ENCODE peak calls at places on chromosomes 4 and X, in seven cellular contexts. B is left colon; L is NCI-H1105 treated with DMSO at 0.1 percent for 48 hours; H is fibroblast of villous mesenchyme; E is natural killer cell treated with Interleukin-12 subunit alpha and Interleukin-12 subunit beta and Interleukin-15 and Interleukin-18, amount 100 ng/mL, for 72 hours; N is adipocyte; W is occipital lobe. O is an unnamed sample.

GRCh38 chrX:155962906-155963305 is 34.6 kb upstream of the IL9R start:
- DNase-seq in B (no peak), L (no peak), H (no peak), E (no peak), N (no peak), W (no peak), O (no peak)

GRCh38 chr4:139267301-139267700 is 12.7 kb downstream of the MGARP start:
- DNase-seq in B (no peak), L (no peak), H (no peak), E (no peak), N (no peak), W (no peak), O (no peak)

GRCh38 chr4:54566608-54567007 is 91.1 kb upstream of the KIT start:
- DNase-seq in B (no peak), L (peak), H (no peak), E (no peak), N (no peak), W (no peak), O (no peak)

GRCh38 chrX:87526281-87526680 is 8.7 kb downstream of the KLHL4 start:
- DNase-seq in B (no peak), L (no peak), H (no peak), E (no peak), N (no peak), W (no peak), O (no peak)

GRCh38 chr4:38189445-38189844 is 229.2 kb downstream of the PTTG2 start:
- DNase-seq in B (no peak), L (no peak), H (peak), E (no peak), N (peak), W (no peak), O (no peak)

GRCh38 chr4:23966720-23967119 is 76.9 kb upstream of the PPARGC1A start:
- DNase-seq in B (no peak), L (no peak), H (no peak), E (no peak), N (no peak), W (no peak), O (no peak)

GRCh38 chr4:30720021-30720655 is at the start of gene PCDH7:
- DNase-seq in B (peak), L (peak), H (peak), E (no peak), N (peak), W (peak), O (no peak)

GRCh38 chr4:113411496-113411938 is 350.0 kb downstream of the CAMK2D start:
- DNase-seq in B (no peak), L (no peak), H (peak), E (no peak), N (peak), W (no peak), O (no peak)

GRCh38 chrX:114675365-114675764 is 91.5 kb downstream of the HTR2C start:
- DNase-seq in B (no peak), L (no peak), H (peak), E (no peak), N (peak), W (no peak), O (no peak)

O was measured in CD8-positive, alpha-beta memory T cell.